ENCODE peak calls at places on chromosomes 2 and 18, in four cellular contexts. U is HepG2, Q is K562, F is GM12878. M is an unnamed sample.

GRCh38 chr2:207530160-207531023 is 630 bp downstream of the CREB1 start:
- DNase-seq in Q (peak; percentile 58), U (peak; percentile 30), F (no peak), M (no peak)

GRCh38 chr2:144430722-144431163 is 89.2 kb downstream of the ZEB2 start:
- DNase-seq in F (peak; percentile 38), Q (no peak), U (no peak), M (no peak)

GRCh38 chr18:2776596-2776995 is 70.2 kb upstream of the EMILIN2 start:
- DNase-seq in U (no peak), F (no peak), Q (no peak), M (no peak)

GRCh38 chr2:231907765-231908164 is 18.4 kb downstream of the NPPC start:
- DNase-seq in U (no peak), F (no peak), Q (no peak), M (no peak)

GRCh38 chr18:36297419-36298112 is at the start of gene FHOD3:
- DNase-seq in Q (peak; percentile 90), F (no peak), U (no peak), M (no peak)

GRCh38 chr2:120651818-120652217 is 83.8 kb upstream of the GLI2 start:
- DNase-seq in F (no peak), Q (no peak), U (no peak), M (no peak)

GRCh38 chr2:240322231-240322955 is 113.1 kb upstream of the GPC1 start:
- DNase-seq in Q (no peak), U (no peak), F (no peak), M (no peak)

GRCh38 chr18:28045176-28045810 is 131.6 kb downstream of the CDH2 start:
- DNase-seq in F (no peak), U (no peak), Q (no peak), M (no peak)

GRCh38 chr2:46431481-46432235 is 47.7 kb upstream of the TMEM247 start:
- DNase-seq in U (no peak), Q (no peak), F (no peak), M (no peak)

GRCh38 chr18:13868501-13869271 is 44.7 kb downstream of the MC5R start:
- DNase-seq in Q (no peak), F (no peak), U (no peak), M (no peak)

GRCh38 chr2:231355802-231356473 is 39.6 kb upstream of the B3GNT7 start:
- DNase-seq in Q (no peak), F (no peak), U (no peak), M (no peak)

GRCh38 chr2:26672112-26672817 is 20.3 kb upstream of the KCNK3 start:
- DNase-seq in U (no peak), Q (no peak), F (no peak), M (no peak)

GRCh38 chr2:165773684-165774083 is 20.4 kb downstream of the GALNT3 start:
- DNase-seq in U (no peak), F (no peak), Q (no peak), M (no peak)

GRCh38 chr18:39571511-39571910 is 2005.9 kb upstream of the CELF4 start:
- DNase-seq in F (no peak), Q (peak; percentile 20), U (peak; percentile 10), M (no peak)

GRCh38 chr2:135916232-135916631 is 40.0 kb upstream of the MCM6 start:
- DNase-seq in Q (no peak), F (no peak), U (peak; percentile 31), M (peak; percentile 13)

GRCh38 chr18:48817021-48817461 is 133.7 kb downstream of the SMAD7 start:
- DNase-seq in U (no peak), F (no peak), Q (no peak), M (no peak)

GRCh38 chr18:43192408-43192807 is 76.9 kb upstream of the RIT2 start:
- DNase-seq in Q (no peak), U (no peak), F (no peak), M (no peak)

GRCh38 chr2:74975016-74975415 is 16.6 kb downstream of the POLE4 start:
- DNase-seq in Q (no peak), U (no peak), F (no peak), M (no peak)

GRCh38 chr18:49747876-49748275 is 65.5 kb downstream of the ACAA2 start:
- DNase-seq in Q (no peak), F (no peak), U (no peak), M (no peak)

GRCh38 chr2:58796239-58796638 is 555.1 kb upstream of the FANCL start:
- DNase-seq in U (no peak), Q (no peak), F (no peak), M (no peak)

GRCh38 chr2:31986906-31987305 is 23.9 kb downstream of the MEMO1 start:
- DNase-seq in U (peak; percentile 35), Q (no peak), F (no peak), M (no peak)

GRCh38 chr2:42327125-42327524 is 33.9 kb downstream of the COX7A2L start:
- DNase-seq in U (peak; percentile 72), F (no peak), Q (no peak), M (no peak)

GRCh38 chr2:223096571-223096970 is 44.6 kb downstream of the KCNE4 start:
- DNase-seq in F (no peak), Q (no peak), U (no peak), M (no peak)

GRCh38 chr2:62320657-62321357 is 124.9 kb downstream of the B3GNT2 start:
- DNase-seq in F (no peak), U (no peak), Q (no peak), M (no peak)

GRCh38 chr2:212520340-212520739 is 18.3 kb downstream of the ERBB4 start:
- DNase-seq in Q (no peak), F (no peak), U (peak; percentile 21), M (peak; percentile 7)

GRCh38 chr2:10700078-10700803 is 10.5 kb upstream of the NOL10 start:
- DNase-seq in Q (no peak), U (no peak), F (no peak), M (no peak)

GRCh38 chr18:31677592-31677991 is 6.8 kb downstream of the B4GALT6 start:
- DNase-seq in Q (no peak), U (no peak), F (no peak), M (no peak)

GRCh38 chr2:43426305-43427031 is 169.4 kb downstream of the THADA start:
- DNase-seq in Q (peak; percentile 67), F (peak; percentile 96), U (peak; percentile 94), M (peak; percentile 96)

GRCh38 chr2:197500503-197501179 is 462 bp downstream of the HSPE1 start:
- DNase-seq in U (no peak), Q (no peak), F (no peak), M (no peak)

GRCh38 chr2:147110317-147110716 is 734.5 kb upstream of the ACVR2A start:
- DNase-seq in F (no peak), Q (no peak), U (no peak), M (no peak)

GRCh38 chr2:240626531-240627300 is 1.4 kb downstream of the GPR35 start:
- DNase-seq in Q (no peak), F (no peak), U (peak; percentile 92), M (no peak)

GRCh38 chr2:159098374-159098773 is 129.9 kb downstream of the TANC1 start:
- DNase-seq in Q (no peak), U (no peak), F (no peak), M (no peak)

GRCh38 chr2:210954508-210954907 is 398.1 kb downstream of the CPS1 start:
- DNase-seq in U (no peak), F (no peak), Q (no peak), M (no peak)

DNA sequence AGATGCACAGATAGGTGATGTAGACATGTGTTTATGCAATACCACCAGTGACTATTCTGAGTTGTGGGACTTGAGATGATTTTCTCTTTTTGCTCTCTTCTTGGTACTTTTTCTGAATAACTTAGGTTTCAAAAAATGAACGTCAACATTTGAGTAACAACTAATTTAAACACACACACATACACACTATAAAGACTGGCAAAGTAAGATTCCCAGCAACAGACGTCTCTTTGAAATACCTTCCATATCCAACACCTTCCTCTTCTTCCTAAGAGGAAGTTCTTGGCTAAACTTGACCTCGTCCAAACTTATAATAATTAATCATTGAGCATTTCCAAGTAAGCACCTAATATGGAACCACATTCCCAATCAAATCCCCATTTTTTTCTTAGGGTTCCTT is 81.6 kb upstream of the RGPD4 start:
- DNase-seq in Q (no peak), F (no peak), U (no peak), M (no peak)
- H3K9ac ChIP-seq in Q (no peak overlapping the region), F (no peak overlapping the region), U (no peak overlapping the region), M (no peak overlapping the region)

GRCh38 chr2:187369471-187369870 is 78.6 kb downstream of the CALCRL start:
- DNase-seq in Q (no peak), F (no peak), U (no peak), M (no peak)
- TF ChIP-seq REST in Q (no peak), F (no peak), U (no peak), M (no peak)

GRCh38 chr2:2560374-2561015 is 229.4 kb upstream of the MYT1L start:
- DNase-seq in Q (no peak), U (no peak), F (no peak), M (no peak)

GRCh38 chr2:2563309-2563860 is 232.3 kb upstream of the MYT1L start:
- DNase-seq in U (no peak), F (no peak), Q (no peak), M (no peak)

GRCh38 chr2:2564300-2565085 is 233.4 kb upstream of the MYT1L start:
- DNase-seq in U (no peak), Q (no peak), F (no peak), M (no peak)

GRCh38 chr2:2561346-2562095 is 230.4 kb upstream of the MYT1L start:
- DNase-seq in Q (no peak), F (no peak), U (no peak), M (no peak)

DNA sequence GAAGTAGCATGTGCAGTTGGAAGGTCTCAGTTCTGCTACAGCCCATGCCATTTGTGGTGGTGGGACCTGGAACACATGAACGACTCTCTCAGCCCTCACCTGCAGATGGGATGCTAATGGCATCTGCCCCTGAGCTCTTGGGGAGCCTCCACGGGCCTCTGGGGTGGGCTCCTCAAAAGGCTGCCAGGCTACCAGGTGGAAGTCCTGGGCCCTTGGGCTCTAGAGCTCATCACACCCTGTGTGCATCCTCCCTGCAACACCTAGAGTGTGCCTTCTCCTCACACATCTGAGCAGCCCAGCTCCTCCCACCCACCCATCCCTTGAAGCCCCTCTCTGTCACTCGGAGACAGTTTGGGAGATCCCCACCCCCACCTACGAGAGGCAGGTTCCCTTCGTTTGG is 231.8 kb upstream of the MYT1L start:
- DNase-seq in F (no peak), Q (no peak), U (no peak), M (no peak)
- TF ChIP-seq ZNF274 in F (no peak), Q (no peak), U (no peak), M (no peak)

DNA sequence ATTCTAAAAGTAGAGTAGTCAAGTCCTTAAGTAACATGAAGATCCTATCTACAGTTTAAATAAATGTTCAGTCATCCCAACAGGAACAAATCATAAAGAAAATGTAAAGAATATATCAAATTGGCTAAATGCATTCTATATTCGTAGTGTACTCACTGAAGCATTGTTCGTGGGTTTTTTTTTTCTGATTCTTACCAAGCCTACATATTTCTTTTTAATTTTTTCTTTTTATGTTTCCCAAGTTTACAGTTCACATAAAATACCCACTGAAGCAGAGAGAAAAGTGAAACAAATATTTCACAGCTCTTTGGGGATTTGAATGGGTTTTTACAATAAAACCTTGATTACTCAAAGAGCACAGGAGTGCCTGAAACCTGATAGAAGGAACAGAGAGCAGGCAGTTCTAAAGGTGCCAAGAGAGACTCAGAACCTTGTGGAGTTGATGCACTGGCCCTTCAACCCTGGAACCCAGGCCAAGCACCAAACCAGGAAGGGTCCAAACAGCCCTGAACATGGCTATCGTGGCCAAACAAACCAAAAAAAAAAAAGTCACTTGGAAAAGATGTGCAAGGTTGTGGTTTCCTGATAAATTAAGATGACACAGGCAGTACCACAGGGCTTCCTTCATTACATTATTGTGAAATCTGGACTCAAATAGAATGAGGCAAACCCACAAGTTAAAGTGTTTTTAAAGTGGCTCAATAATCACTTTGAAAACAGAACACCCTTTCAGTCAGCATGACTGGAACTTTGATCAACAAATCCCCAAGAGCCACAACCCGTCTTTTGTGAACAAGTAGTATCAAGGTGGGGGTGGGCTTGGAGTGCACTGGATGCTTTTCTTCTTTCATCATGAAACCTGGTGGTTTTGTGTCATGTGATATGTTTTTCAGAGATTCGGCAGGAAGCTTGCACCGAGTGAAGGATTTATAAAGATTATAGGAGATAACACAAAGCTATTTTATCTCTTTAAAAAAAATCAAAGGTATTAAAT is 245.0 kb upstream of the FN1 start:
- DNase-seq in Q (no peak), F (peak; percentile 50), U (peak; percentile 100), M (no peak)
- H3K9ac ChIP-seq in Q (no peak overlapping the region), F (no peak overlapping the region), U (peak overlapping the region; percentile 69), M (no peak overlapping the region)